ENCODE peak calls at places on chromosomes 5 and 9, in seven cellular contexts. F, X, G, B, I, P and J are unnamed samples.

GRCh38 chr5:64987768-64988167 is 219.0 kb downstream of the CWC27 start:
- DNase-seq in G (no peak), P (no peak), F (no peak), B (no peak), X (no peak), I (no peak), J (no peak)

GRCh38 chr9:133340256-133340655 is 4.3 kb upstream of the SURF6 start:
- DNase-seq in F (no peak), I (no peak), B (no peak), X (no peak), P (no peak), G (no peak), J (no peak)

GRCh38 chr9:128393171-128393761 is 22.1 kb downstream of the URM1 start:
- DNase-seq in F (no peak), I (no peak), P (no peak), G (no peak), B (no peak), X (no peak), J (no peak)

GRCh38 chr9:95383845-95384244 is 66.3 kb upstream of the FANCC start:
- DNase-seq in G (no peak), X (no peak), I (no peak), F (no peak), P (no peak), B (no peak), J (peak)

GRCh38 chr9:89602978-89603628 is 1.7 kb upstream of the GADD45G start:
- DNase-seq in I (peak), P (peak), X (peak), G (peak), F (peak), B (peak), J (peak)

GRCh38 chr5:136038635-136039034 is 9.8 kb downstream of the TGFBI start:
- DNase-seq in F (no peak), X (no peak), P (no peak), G (no peak), B (no peak), I (no peak), J (no peak)

GRCh38 chr9:91536211-91536691 is 112.6 kb upstream of the NFIL3 start:
- DNase-seq in G (no peak), B (no peak), X (peak), P (no peak), F (peak), I (peak), J (no peak)

GRCh38 chr5:132760601-132761317 is 13.5 kb downstream of the CCNI2 start:
- DNase-seq in G (no peak), F (no peak), I (no peak), X (peak), B (no peak), P (no peak), J (no peak)

GRCh38 chr5:180375955-180376354 is 22.8 kb upstream of the GFPT2 start:
- DNase-seq in B (no peak), X (no peak), G (no peak), F (no peak), I (no peak), P (no peak), J (no peak)

GRCh38 chr9:4955836-4956235 is 29.2 kb upstream of the JAK2 start:
- DNase-seq in G (no peak), I (no peak), X (no peak), F (peak), P (no peak), B (no peak), J (no peak)

GRCh38 chr9:84140535-84141101 is 160.0 kb downstream of the RMI1 start:
- DNase-seq in G (no peak), B (no peak), X (peak), P (no peak), I (no peak), F (no peak), J (no peak)

GRCh38 chr5:150473673-150474358 is 24.3 kb upstream of the RPS14 start:
- DNase-seq in X (no peak), G (no peak), I (no peak), P (no peak), B (no peak), F (peak), J (no peak)

GRCh38 chr9:14347408-14348224 is 33.7 kb upstream of the NFIB start:
- DNase-seq in F (peak), B (no peak), P (no peak), G (no peak), X (no peak), I (no peak), J (no peak)

GRCh38 chr9:134301387-134302129 is 24.7 kb upstream of the RXRA start:
- DNase-seq in I (no peak), G (no peak), X (no peak), P (no peak), F (peak), B (peak), J (no peak)

GRCh38 chr9:3329361-3329760 is 196.4 kb downstream of the RFX3 start:
- DNase-seq in B (no peak), G (no peak), X (no peak), F (peak), P (no peak), I (no peak), J (no peak)

GRCh38 chr9:115289757-115290208 is 171.8 kb upstream of the TNC start:
- DNase-seq in F (no peak), B (no peak), G (no peak), X (no peak), P (peak), I (no peak), J (no peak)

GRCh38 chr9:96429710-96430109 is 11.5 kb upstream of the ZNF367 start:
- DNase-seq in X (no peak), B (no peak), P (no peak), I (no peak), F (no peak), G (no peak), J (no peak)